ENCODE peak calls at places on chromosomes 2 and 18, in ten cellular contexts. J is fibroblast of lung, V is HFF-Myc, W is RWPE2, K is tibial artery, T is hepatocyte, Q is cardiac fibroblast, P is mammary epithelial cell, I is left lung, S is spleen. R is an unnamed sample.

GRCh38 chr18:62526098-62527025 is 3.5 kb downstream of the ZCCHC2 start:
- DNase-seq in J (peak; percentile 95), V (no peak), K (peak; percentile 86), S (peak; percentile 95), T (peak; percentile 89), P (peak; percentile 53), W (no peak), Q (peak; percentile 86), I (peak; percentile 96), R (peak; percentile 75)

GRCh38 chr2:137291810-137292209 is 526.5 kb downstream of the THSD7B start:
- DNase-seq in K (no peak), V (no peak), P (no peak), J (no peak), S (no peak), Q (no peak), W (no peak), T (no peak), I (no peak), R (no peak)

GRCh38 chr2:41922177-41922576 is 125.6 kb upstream of the PKDCC start:
- DNase-seq in W (no peak), K (no peak), T (no peak), Q (peak; percentile 68), P (peak; percentile 32), V (no peak), J (no peak), I (no peak), S (no peak), R (peak; percentile 38)

GRCh38 chr2:236951830-236952475 is 133.7 kb upstream of the COPS8 start:
- DNase-seq in V (no peak), K (no peak), P (no peak), S (no peak), W (no peak), I (no peak), J (no peak), Q (no peak), T (no peak), R (no peak)

GRCh38 chr2:203714112-203714511 is 7.7 kb downstream of the CD28 start:
- DNase-seq in V (no peak), I (no peak), K (no peak), J (no peak), W (no peak), T (peak; percentile 17), P (no peak), Q (no peak), S (no peak), R (no peak)

GRCh38 chr2:62204998-62205496 is 9.1 kb downstream of the B3GNT2 start:
- DNase-seq in Q (no peak), P (no peak), J (no peak), K (peak; percentile 53), T (no peak), W (no peak), S (no peak), V (no peak), I (no peak), R (no peak)

GRCh38 chr2:95074663-95075439 is 46.8 kb downstream of the MRPS5 start:
- DNase-seq in P (no peak), K (no peak), V (no peak), W (no peak), I (no peak), T (peak; percentile 2), J (no peak), Q (no peak), S (no peak), R (no peak)

GRCh38 chr2:23268467-23269263 is 116.3 kb upstream of the KLHL29 start:
- DNase-seq in T (no peak), S (no peak), K (no peak), J (no peak), Q (no peak), V (no peak), I (no peak), P (no peak), W (no peak), R (peak; percentile 12)

GRCh38 chr2:152134488-152135280 is 35.8 kb upstream of the CACNB4 start:
- DNase-seq in Q (peak; percentile 34), T (peak; percentile 28), W (no peak), P (peak; percentile 17), K (no peak), J (peak; percentile 37), S (no peak), V (no peak), I (no peak), R (no peak)

GRCh38 chr2:55136138-55136541 is 85.9 kb upstream of the RTN4 start:
- DNase-seq in J (no peak), W (no peak), I (no peak), V (no peak), Q (no peak), K (no peak), S (no peak), P (no peak), T (peak; percentile 46), R (no peak)

GRCh38 chr18:10015941-10016819 is 102.4 kb downstream of the VAPA start:
- DNase-seq in S (no peak), Q (peak; percentile 98), V (peak; percentile 90), T (peak; percentile 63), K (no peak), I (no peak), P (peak; percentile 54), J (peak; percentile 90), W (no peak), R (peak; percentile 99)

GRCh38 chr2:137255990-137256389 is 490.6 kb downstream of the THSD7B start:
- DNase-seq in J (no peak), T (no peak), I (no peak), S (no peak), K (no peak), V (no peak), W (no peak), Q (no peak), P (peak; percentile 93), R (peak; percentile 75)

GRCh38 chr2:149763358-149763757 is 175.8 kb upstream of the MMADHC start:
- DNase-seq in I (no peak), V (no peak), P (no peak), T (no peak), Q (no peak), K (no peak), W (no peak), S (no peak), J (no peak), R (no peak)

GRCh38 chr2:7427293-7428060 is 510.3 kb downstream of the RNF144A start:
- DNase-seq in W (no peak), S (no peak), T (peak; percentile 77), J (peak; percentile 72), I (no peak), K (no peak), P (peak; percentile 37), Q (peak; percentile 73), V (no peak), R (peak; percentile 60)

DNA sequence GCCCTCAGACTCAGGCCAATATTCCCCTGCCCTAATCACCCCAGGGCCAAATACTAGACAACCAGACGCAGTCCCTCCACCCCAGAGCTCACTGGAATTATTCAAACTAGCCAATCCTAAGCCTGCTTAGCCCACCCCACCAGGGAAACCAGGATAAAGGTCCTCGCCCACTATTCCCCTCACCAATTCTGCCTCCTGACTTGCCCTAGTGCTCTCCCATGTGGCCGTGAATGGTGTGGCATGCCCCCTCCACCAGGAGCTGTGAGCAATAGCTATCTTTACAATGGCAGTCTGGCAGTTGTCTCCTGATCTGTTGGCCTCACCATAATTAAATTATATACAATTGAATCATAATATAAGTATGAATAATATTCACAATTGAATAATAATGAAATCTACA is 42.3 kb downstream of the FAM124B start:
- DNase-seq in J (no peak), I (no peak), V (no peak), T (no peak), K (no peak), S (no peak), Q (peak; percentile 8), P (no peak), W (no peak), R (no peak)
- TF ChIP-seq CTCF in J (no peak), I (no peak), V (peak; percentile 34), T (no peak), K (no peak), S (no peak), Q (peak; percentile 44), P (peak; percentile 24), W (peak; percentile 8), R (peak; percentile 50)

DNA sequence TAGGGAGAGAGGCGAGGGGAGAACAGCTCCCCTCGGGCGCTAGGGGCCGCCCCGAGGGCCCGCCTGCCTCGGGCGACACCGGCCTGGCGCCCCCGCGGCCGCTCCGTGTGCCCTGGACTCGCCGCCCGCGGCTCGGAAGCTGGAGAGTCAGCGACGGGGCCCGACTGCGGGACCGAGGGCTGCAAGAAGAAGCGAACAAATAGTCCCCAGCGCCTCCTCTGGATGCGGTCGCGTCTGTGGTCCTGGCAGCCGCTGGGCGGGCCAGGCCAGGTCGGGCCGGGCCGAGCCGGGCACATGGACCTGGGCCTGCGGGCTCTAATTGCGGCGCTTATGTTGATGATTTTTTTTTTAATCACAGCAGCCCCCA is 270 bp upstream of the HOXD9 start:
- DNase-seq in Q (no peak), I (peak; percentile 57), V (no peak), P (no peak), S (peak; percentile 75), W (no peak), K (no peak), T (no peak), J (no peak), R (no peak)
- H3K4me3 ChIP-seq in Q (no peak overlapping the region), I (peak overlapping the region; percentile 30), V (peak overlapping the region; percentile 24), P (no peak overlapping the region), S (peak overlapping the region; percentile 39), W (no peak overlapping the region), K (peak overlapping the region; percentile 51), T (no peak overlapping the region), J (no peak overlapping the region), R (peak overlapping the region; percentile 66)

DNA sequence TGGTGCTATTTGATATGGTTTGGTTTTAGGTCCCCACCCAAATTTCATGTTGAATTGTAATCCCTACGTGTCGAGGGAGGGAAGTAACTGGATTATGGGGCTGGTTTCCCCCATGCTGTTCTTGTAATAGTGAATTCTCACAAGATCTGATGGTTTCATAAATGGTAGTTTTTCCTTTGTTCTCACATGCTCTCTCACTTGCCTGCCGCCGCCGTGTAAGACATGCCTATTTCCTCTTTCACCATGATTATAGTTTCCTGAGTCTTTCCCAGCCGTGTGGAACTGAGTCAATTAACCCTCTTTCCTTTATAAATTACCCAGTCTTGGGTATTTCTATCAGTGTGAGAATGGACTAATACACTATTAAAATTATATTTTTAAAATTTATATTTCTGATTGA is 7.3 kb downstream of the DIS3L2 start:
- DNase-seq in P (no peak), J (no peak), W (no peak), V (no peak), K (no peak), T (no peak), I (no peak), S (no peak), Q (no peak), R (no peak)
- TF ChIP-seq CTCF in P (no peak), J (no peak), W (no peak), V (no peak), K (no peak), T (no peak), I (no peak), S (no peak), Q (no peak), R (no peak)

GRCh38 chr2:219525533-219526232 is 11.4 kb downstream of the ASIC4 start:
- DNase-seq in S (no peak), I (no peak), W (no peak), K (no peak), V (no peak), Q (peak; percentile 50), J (no peak), P (no peak), T (peak; percentile 64), R (no peak)
- H3K4me3 ChIP-seq in S (no peak overlapping the region), I (no peak overlapping the region), W (no peak overlapping the region), K (no peak overlapping the region), V (no peak overlapping the region), Q (no peak overlapping the region), J (no peak overlapping the region), P (no peak overlapping the region), T (no peak overlapping the region), R (no peak overlapping the region)